ENCODE peak calls at places on chromosome 17, in six cellular contexts. D is mucosa of gallbladder, Y is HAP-1, X is stromal cell of bone marrow, C is cardiac fibroblast, Z is prostate gland. J is an unnamed sample.

GRCh38 chr17:76709077-76709950 is 1.5 kb downstream of the MXRA7 start:
- DNase-seq in Z (peak; percentile 44), Y (peak; percentile 86), D (peak; percentile 81), X (peak; percentile 97), C (peak; percentile 97), J (peak; percentile 80)

GRCh38 chr17:42677921-42678781 is 1.4 kb upstream of the PLEKHH3 start:
- DNase-seq in Z (peak; percentile 70), X (peak; percentile 65), C (peak; percentile 88), D (peak; percentile 84), Y (peak; percentile 99), J (peak; percentile 83)

GRCh38 chr17:45284176-45285140 is 22.6 kb upstream of the SPATA32 start:
- DNase-seq in Z (peak; percentile 83), C (no peak), X (no peak), Y (peak; percentile 38), D (no peak), J (peak; percentile 93)

GRCh38 chr17:50183439-50184001 is 17.7 kb downstream of the SGCA start:
- DNase-seq in D (no peak), Z (no peak), C (peak; percentile 56), X (no peak), Y (no peak), J (no peak)

GRCh38 chr17:32971171-32971570 is 20.5 kb upstream of the SPACA3 start:
- DNase-seq in Y (no peak), X (peak; percentile 16), C (peak; percentile 68), D (no peak), Z (no peak), J (peak; percentile 82)

GRCh38 chr17:65173284-65173793 is 36.2 kb downstream of the RGS9 start:
- DNase-seq in Y (peak; percentile 23), D (peak; percentile 39), C (peak; percentile 86), Z (peak; percentile 5), X (no peak), J (no peak)

GRCh38 chr17:72988451-72988850 is 104.0 kb downstream of the SLC39A11 start:
- DNase-seq in D (no peak), Y (no peak), C (no peak), Z (no peak), X (no peak), J (no peak)

GRCh38 chr17:77269696-77270681 is 129.2 kb downstream of the SEC14L1 start:
- DNase-seq in Z (no peak), Y (no peak), C (no peak), D (no peak), X (no peak), J (no peak)

GRCh38 chr17:73826872-73827228 is 182.6 kb upstream of the SDK2 start:
- DNase-seq in Z (no peak), C (no peak), Y (no peak), D (no peak), X (no peak), J (no peak)

GRCh38 chr17:39813631-39814030 is 50.5 kb downstream of the IKZF3 start:
- DNase-seq in X (no peak), Z (no peak), Y (no peak), D (peak; percentile 11), C (no peak), J (no peak)

GRCh38 chr17:302300-302698 is 50.3 kb downstream of the RPH3AL start:
- DNase-seq in X (no peak), C (no peak), Z (no peak), Y (no peak), D (peak; percentile 69), J (no peak)

GRCh38 chr17:12618557-12618956 is 47.1 kb upstream of the MYOCD start:
- DNase-seq in D (no peak), Y (no peak), C (peak; percentile 85), X (no peak), Z (no peak), J (no peak)

GRCh38 chr17:51298508-51299371 is 38.4 kb downstream of the UTP18 start:
- DNase-seq in Z (no peak), Y (peak; percentile 20), C (peak; percentile 65), D (no peak), X (peak; percentile 27), J (peak; percentile 16)

GRCh38 chr17:30366536-30366935 is 12.2 kb upstream of the CPD start:
- DNase-seq in X (no peak), D (no peak), C (no peak), Z (no peak), Y (no peak), J (no peak)

GRCh38 chr17:50672831-50673551 is 34.7 kb downstream of the ANKRD40 start:
- DNase-seq in X (no peak), Z (peak; percentile 58), D (no peak), C (no peak), Y (no peak), J (peak; percentile 78)

GRCh38 chr17:45967378-45967777 is 31.7 kb upstream of the STH start:
- DNase-seq in Z (no peak), D (no peak), Y (no peak), C (no peak), X (no peak), J (no peak)

GRCh38 chr17:50563095-50563511 is 2.6 kb downstream of the CACNA1G start:
- DNase-seq in X (no peak), Y (no peak), D (no peak), C (no peak), Z (no peak), J (no peak)

GRCh38 chr17:83115202-83115651 is 35.8 kb downstream of the METRNL start:
- DNase-seq in Z (no peak), C (no peak), Y (no peak), X (no peak), D (no peak), J (no peak)

GRCh38 chr17:77331161-77331864 is 190.5 kb downstream of the SEC14L1 start:
- DNase-seq in X (peak; percentile 81), Y (peak; percentile 94), Z (peak; percentile 89), D (peak; percentile 93), C (peak; percentile 89), J (peak; percentile 74)

GRCh38 chr17:31469959-31470358 is 78.5 kb downstream of the RAB11FIP4 start:
- DNase-seq in Y (no peak), D (no peak), X (no peak), C (no peak), Z (no peak), J (no peak)

GRCh38 chr17:10803830-10804498 is at the start of gene TMEM238L:
- DNase-seq in Y (no peak), D (peak; percentile 34), C (no peak), Z (no peak), X (no peak), J (no peak)

GRCh38 chr17:45894022-45894784 is at the start of gene MAPT:
- DNase-seq in D (peak; percentile 92), Z (peak; percentile 87), Y (peak; percentile 92), C (peak; percentile 91), X (peak; percentile 73), J (peak; percentile 87)

GRCh38 chr17:82013341-82013740 is 9.3 kb downstream of the CENPX start:
- DNase-seq in Y (no peak), D (peak; percentile 54), C (no peak), Z (no peak), X (no peak), J (no peak)

GRCh38 chr17:69672924-69673323 is 258.4 kb downstream of the MAP2K6 start:
- DNase-seq in C (peak; percentile 74), D (no peak), Z (no peak), Y (no peak), X (no peak), J (peak; percentile 32)

GRCh38 chr17:41885733-41886132 is 20.5 kb upstream of the KLHL11 start:
- DNase-seq in Y (peak; percentile 22), C (no peak), Z (no peak), X (no peak), D (no peak), J (no peak)

GRCh38 chr17:64259922-64260321 is 3.1 kb downstream of the TEX2 start:
- DNase-seq in D (no peak), C (peak; percentile 80), Z (no peak), X (peak; percentile 40), Y (no peak), J (peak; percentile 82)

GRCh38 chr17:43125967-43126910 is 1.1 kb upstream of the BRCA1 start:
- DNase-seq in Z (no peak), D (no peak), X (no peak), Y (no peak), C (no peak), J (peak; percentile 1)

GRCh38 chr17:38604479-38605229 is 1.1 kb downstream of the SRCIN1 start:
- DNase-seq in C (no peak), Z (no peak), D (no peak), X (no peak), Y (peak; percentile 66), J (no peak)

GRCh38 chr17:70006159-70006558 is 68.9 kb upstream of the KCNJ16 start:
- DNase-seq in Z (no peak), C (peak; percentile 90), D (no peak), Y (no peak), X (no peak), J (no peak)

GRCh38 chr17:73342549-73343167 is 30.9 kb upstream of the CDC42EP4 start:
- DNase-seq in C (peak; percentile 81), Y (peak; percentile 29), X (no peak), D (no peak), Z (no peak), J (peak; percentile 55)

GRCh38 chr17:31319253-31319661 is 2.2 kb downstream of the EVI2A start:
- DNase-seq in C (no peak), Y (no peak), Z (no peak), X (no peak), D (no peak), J (no peak)

GRCh38 chr17:73393381-73393780 is 81.6 kb upstream of the CDC42EP4 start:
- DNase-seq in C (no peak), D (no peak), Z (no peak), X (no peak), Y (no peak), J (no peak)

GRCh38 chr17:7755095-7755890 is 37.7 kb downstream of the DNAH2 start:
- DNase-seq in Y (no peak), D (no peak), Z (no peak), X (no peak), C (no peak), J (peak; percentile 68)